ENCODE peak calls at places on chromosomes 6 and 20, in ten cellular contexts. C, Y, Q, O, F, W, X, E, A and T are unnamed samples.

GRCh38 chr6:51678905-51679620 is 408.4 kb downstream of the PKHD1 start:
- DNase-seq in C (no peak), Y (no peak), Q (no peak), O (no peak), F (no peak), W (no peak), X (peak), E (no peak), A (no peak), T (no peak)

GRCh38 chr6:146433881-146434741 is 109.5 kb upstream of the RAB32 start:
- DNase-seq in C (no peak), Y (peak), Q (no peak), O (no peak), F (no peak), W (no peak), X (no peak), E (peak), A (no peak), T (peak)

GRCh38 chr6:151916680-151917164 is 109.2 kb downstream of the ESR1 start:
- DNase-seq in C (no peak), Y (peak), Q (no peak), O (no peak), F (no peak), W (no peak), X (no peak), E (peak), A (no peak), T (peak)

GRCh38 chr6:164005312-164005711 is 590.8 kb downstream of the QKI start:
- DNase-seq in C (no peak), Y (no peak), Q (no peak), O (no peak), F (no peak), W (no peak), X (no peak), E (no peak), A (no peak), T (peak)

GRCh38 chr6:166024252-166024651 is 143.4 kb downstream of the TBXT start:
- DNase-seq in C (no peak), Y (no peak), Q (no peak), O (no peak), F (no peak), W (no peak), X (no peak), E (no peak), A (no peak), T (no peak)

GRCh38 chr20:53692465-53693067 is 98.9 kb upstream of the ZNF217 start:
- DNase-seq in C (no peak), Y (peak), Q (no peak), O (peak), F (no peak), W (peak), X (peak), E (peak), A (no peak), T (peak)

GRCh38 chr6:29995346-29995777 is 53.0 kb downstream of the HLA-A start:
- DNase-seq in C (no peak), Y (peak), Q (no peak), O (no peak), F (no peak), W (no peak), X (no peak), E (peak), A (no peak), T (no peak)

GRCh38 chr20:25204550-25205276 is 9.2 kb downstream of the ENTPD6 start:
- DNase-seq in C (no peak), Y (no peak), Q (no peak), O (no peak), F (no peak), W (no peak), X (no peak), E (no peak), A (no peak), T (no peak)

GRCh38 chr6:154012852-154013251 is 26.2 kb upstream of the OPRM1 start:
- DNase-seq in C (no peak), Y (no peak), Q (no peak), O (no peak), F (no peak), W (no peak), X (no peak), E (no peak), A (no peak), T (no peak)

GRCh38 chr20:46089076-46089337 is 755 bp downstream of the NCOA5 start:
- DNase-seq in C (no peak), Y (no peak), Q (no peak), O (no peak), F (no peak), W (no peak), X (no peak), E (no peak), A (no peak), T (peak)

GRCh38 chr20:21713901-21714296 is 8.4 kb downstream of the PAX1 start:
- DNase-seq in C (no peak), Y (no peak), Q (no peak), O (no peak), F (no peak), W (no peak), X (no peak), E (no peak), A (no peak), T (no peak)

GRCh38 chr20:63248835-63249591 is 5.2 kb downstream of the NKAIN4 start:
- DNase-seq in C (no peak), Y (no peak), Q (no peak), O (no peak), F (no peak), W (no peak), X (no peak), E (no peak), A (no peak), T (no peak)

GRCh38 chr6:90197854-90198496 is 98.7 kb downstream of the BACH2 start:
- DNase-seq in C (no peak), Y (peak), Q (no peak), O (no peak), F (no peak), W (no peak), X (no peak), E (peak), A (no peak), T (peak)

GRCh38 chr20:52749020-52749419 is 223.1 kb upstream of the TSHZ2 start:
- DNase-seq in C (no peak), Y (no peak), Q (no peak), O (no peak), F (no peak), W (no peak), X (no peak), E (peak), A (no peak), T (no peak)

GRCh38 chr20:44245977-44246376 is 1.1 kb upstream of the GDAP1L1 start:
- DNase-seq in C (no peak), Y (no peak), Q (no peak), O (no peak), F (no peak), W (no peak), X (no peak), E (no peak), A (no peak), T (no peak)

GRCh38 chr6:37099442-37099841 is 70.5 kb upstream of the PIM1 start:
- DNase-seq in C (no peak), Y (peak), Q (no peak), O (no peak), F (no peak), W (no peak), X (no peak), E (no peak), A (no peak), T (peak)